ENCODE peak calls at places on chromosomes 7 and 10, in ten cellular contexts. X, G, W, B, Y, V, D, E, Q and Z are unnamed samples.

GRCh38 chr10:44990965-44991364 is 9.8 kb upstream of the ZNF22 start:
- DNase-seq in X (no peak), G (no peak), W (no peak), B (no peak), Y (no peak), V (no peak), D (peak), E (no peak), Q (peak), Z (no peak)

GRCh38 chr7:117808273-117808868 is 64.9 kb downstream of the CTTNBP2 start:
- DNase-seq in X (peak), G (no peak), W (peak), B (no peak), Y (peak), V (no peak), D (no peak), E (no peak), Q (peak), Z (no peak)

GRCh38 chr10:8138471-8138870 is 84.0 kb downstream of the GATA3 start:
- DNase-seq in X (no peak), G (no peak), W (peak), B (peak), Y (no peak), V (no peak), D (no peak), E (peak), Q (no peak), Z (peak)

GRCh38 chr7:101870361-101871062 is 53.1 kb downstream of the CUX1 start:
- DNase-seq in X (peak), G (no peak), W (no peak), B (peak), Y (peak), V (no peak), D (peak), E (peak), Q (peak), Z (peak)

GRCh38 chr7:103651558-103651957 is 205.6 kb upstream of the SLC26A5 start:
- DNase-seq in X (no peak), G (no peak), W (no peak), B (no peak), Y (no peak), V (no peak), D (no peak), E (no peak), Q (peak), Z (no peak)

GRCh38 chr7:130940907-130941306 is 206.9 kb upstream of the KLF14 start:
- DNase-seq in X (peak), G (no peak), W (no peak), B (no peak), Y (no peak), V (no peak), D (no peak), E (no peak), Q (no peak), Z (peak)

GRCh38 chr7:32357535-32358277 is 132.5 kb downstream of the LSM5 start:
- DNase-seq in X (no peak), G (no peak), W (no peak), B (no peak), Y (peak), V (no peak), D (no peak), E (peak), Q (no peak), Z (peak)

GRCh38 chr7:75024922-75025321 is 48.7 kb downstream of the RCC1L start:
- DNase-seq in X (no peak), G (no peak), W (no peak), B (no peak), Y (no peak), V (no peak), D (no peak), E (no peak), Q (no peak), Z (no peak)

GRCh38 chr7:42964849-42965805 is 33.0 kb downstream of the MRPL32 start:
- DNase-seq in X (no peak), G (no peak), W (peak), B (no peak), Y (no peak), V (no peak), D (no peak), E (peak), Q (peak), Z (no peak)

GRCh38 chr10:125982256-125982948 is 86.0 kb downstream of the FANK1 start:
- DNase-seq in X (peak), G (peak), W (peak), B (peak), Y (peak), V (peak), D (peak), E (peak), Q (peak), Z (peak)

GRCh38 chr10:51343391-51343790 is 269.1 kb downstream of the PRKG1 start:
- DNase-seq in X (no peak), G (no peak), W (no peak), B (no peak), Y (no peak), V (no peak), D (no peak), E (no peak), Q (no peak), Z (no peak)

GRCh38 chr10:3950676-3951275 is 165.8 kb upstream of the KLF6 start:
- DNase-seq in X (no peak), G (no peak), W (no peak), B (no peak), Y (no peak), V (no peak), D (peak), E (no peak), Q (no peak), Z (no peak)

GRCh38 chr7:55500117-55500516 is 72.2 kb downstream of the VOPP1 start:
- DNase-seq in X (no peak), G (no peak), W (no peak), B (no peak), Y (no peak), V (no peak), D (no peak), E (no peak), Q (no peak), Z (no peak)

GRCh38 chr7:129845178-129845971 is 107.4 kb downstream of the UBE2H start:
- DNase-seq in X (peak), G (no peak), W (peak), B (peak), Y (no peak), V (no peak), D (no peak), E (peak), Q (no peak), Z (peak)

GRCh38 chr10:132376394-132376851 is 20.6 kb upstream of the PWWP2B start:
- DNase-seq in X (no peak), G (no peak), W (no peak), B (no peak), Y (no peak), V (no peak), D (no peak), E (no peak), Q (peak), Z (no peak)

GRCh38 chr7:85177316-85177715 is 9.5 kb downstream of the SEMA3D start:
- DNase-seq in X (no peak), G (no peak), W (no peak), B (no peak), Y (no peak), V (no peak), D (no peak), E (no peak), Q (no peak), Z (no peak)

GRCh38 chr7:138937484-138937883 is 43.7 kb downstream of the KIAA1549 start:
- DNase-seq in X (no peak), G (no peak), W (no peak), B (no peak), Y (no peak), V (no peak), D (no peak), E (no peak), Q (peak), Z (no peak)

GRCh38 chr10:69568472-69569143 is 4.6 kb downstream of the NEUROG3 start:
- DNase-seq in X (no peak), G (no peak), W (no peak), B (no peak), Y (peak), V (no peak), D (no peak), E (no peak), Q (peak), Z (no peak)

GRCh38 chr7:1811850-1812692 is 142.0 kb downstream of the ELFN1 start:
- DNase-seq in X (no peak), G (no peak), W (no peak), B (no peak), Y (peak), V (no peak), D (no peak), E (peak), Q (peak), Z (peak)

GRCh38 chr10:91683976-91684375 is 51.1 kb upstream of the PPP1R3C start:
- DNase-seq in X (peak), G (peak), W (peak), B (peak), Y (peak), V (no peak), D (no peak), E (peak), Q (no peak), Z (peak)

GRCh38 chr10:97708976-97709745 is 4.4 kb upstream of the MARVELD1 start:
- DNase-seq in X (peak), G (no peak), W (peak), B (peak), Y (peak), V (no peak), D (peak), E (no peak), Q (peak), Z (peak)

GRCh38 chr10:78640981-78641646 is 427.7 kb upstream of the ZMIZ1 start:
- DNase-seq in X (no peak), G (no peak), W (peak), B (no peak), Y (no peak), V (no peak), D (no peak), E (no peak), Q (no peak), Z (no peak)

GRCh38 chr7:108367946-108368345 is 88.3 kb downstream of the NRCAM start:
- DNase-seq in X (no peak), G (no peak), W (no peak), B (no peak), Y (no peak), V (no peak), D (no peak), E (no peak), Q (no peak), Z (no peak)

GRCh38 chr7:99173787-99174186 is 29.9 kb upstream of the SMURF1 start:
- DNase-seq in X (no peak), G (no peak), W (no peak), B (no peak), Y (no peak), V (no peak), D (no peak), E (peak), Q (no peak), Z (no peak)

GRCh38 chr7:116213361-116214155 is 3.2 kb downstream of the TES start:
- DNase-seq in X (peak), G (no peak), W (no peak), B (no peak), Y (no peak), V (no peak), D (no peak), E (no peak), Q (no peak), Z (no peak)
- H3K9ac ChIP-seq in X (no peak), G (no peak), W (peak), B (no peak), Y (no peak), V (peak), D (no peak), E (peak), Q (no peak), Z (peak)

GRCh38 chr7:156474241-156474743 is 166.3 kb upstream of the RNF32 start:
- DNase-seq in X (peak), G (no peak), W (peak), B (peak), Y (no peak), V (no peak), D (no peak), E (peak), Q (peak), Z (peak)
- H3K9ac ChIP-seq in X (no peak), G (no peak), W (no peak), B (no peak), Y (no peak), V (no peak), D (no peak), E (no peak), Q (no peak), Z (no peak)

GRCh38 chr10:14584643-14585042 is 190.1 kb downstream of the FAM107B start:
- DNase-seq in X (no peak), G (no peak), W (no peak), B (no peak), Y (no peak), V (no peak), D (no peak), E (no peak), Q (no peak), Z (no peak)

GRCh38 chr10:14588084-14588937 is 186.4 kb downstream of the FAM107B start:
- DNase-seq in X (peak), G (no peak), W (peak), B (peak), Y (no peak), V (no peak), D (no peak), E (no peak), Q (no peak), Z (peak)

GRCh38 chr10:14586901-14587300 is 187.8 kb downstream of the FAM107B start:
- DNase-seq in X (no peak), G (no peak), W (no peak), B (no peak), Y (no peak), V (no peak), D (no peak), E (peak), Q (no peak), Z (no peak)

GRCh38 chr10:14585287-14586193 is 189.2 kb downstream of the FAM107B start:
- DNase-seq in X (no peak), G (no peak), W (no peak), B (no peak), Y (no peak), V (no peak), D (no peak), E (peak), Q (no peak), Z (peak)

GRCh38 chr10:14587540-14588083 is 187.1 kb downstream of the FAM107B start:
- DNase-seq in X (no peak), G (no peak), W (no peak), B (no peak), Y (no peak), V (no peak), D (no peak), E (no peak), Q (no peak), Z (no peak)
- H3K9ac ChIP-seq in X (peak), G (no peak), W (peak), B (peak), Y (no peak), V (no peak), D (no peak), E (no peak), Q (no peak), Z (peak)

GRCh38 chr10:110843796-110844616 is 27.7 kb upstream of the PDCD4 start:
- DNase-seq in X (no peak), G (no peak), W (no peak), B (no peak), Y (no peak), V (no peak), D (peak), E (no peak), Q (no peak), Z (no peak)
- H3K9ac ChIP-seq in X (no peak), G (no peak), W (no peak), B (no peak), Y (no peak), V (no peak), D (no peak), E (no peak), Q (no peak), Z (no peak)

GRCh38 chr10:59896186-59896585 is 10.2 kb downstream of the CCDC6 start:
- DNase-seq in X (no peak), G (no peak), W (no peak), B (no peak), Y (no peak), V (no peak), D (peak), E (no peak), Q (no peak), Z (no peak)

GRCh38 chr10:59892697-59893096 is 13.7 kb downstream of the CCDC6 start:
- DNase-seq in X (no peak), G (no peak), W (no peak), B (no peak), Y (no peak), V (no peak), D (no peak), E (no peak), Q (no peak), Z (no peak)

GRCh38 chr10:59894114-59894513 is 12.2 kb downstream of the CCDC6 start:
- DNase-seq in X (peak), G (no peak), W (peak), B (peak), Y (no peak), V (no peak), D (peak), E (peak), Q (no peak), Z (peak)

GRCh38 chr10:59898125-59898835 is 8.1 kb downstream of the CCDC6 start:
- DNase-seq in X (no peak), G (no peak), W (no peak), B (no peak), Y (no peak), V (no peak), D (no peak), E (no peak), Q (no peak), Z (no peak)

GRCh38 chr10:59895629-59896116 is 10.7 kb downstream of the CCDC6 start:
- DNase-seq in X (no peak), G (no peak), W (peak), B (peak), Y (no peak), V (no peak), D (peak), E (no peak), Q (no peak), Z (no peak)
- H3K9ac ChIP-seq in X (no peak), G (no peak), W (no peak), B (no peak), Y (no peak), V (no peak), D (no peak), E (no peak), Q (no peak), Z (no peak)